ENCODE peak calls at places on chromosomes 2 and 18, in five cellular contexts. Y, O, Q, J and K are unnamed samples.

GRCh38 chr18:22983175-22983574 is 50.0 kb downstream of the RBBP8 start:
- DNase-seq in Y (no peak), O (peak), Q (no peak), J (peak), K (no peak)

GRCh38 chr2:181312515-181312927 is 144.7 kb upstream of the ITGA4 start:
- DNase-seq in Y (no peak), O (no peak), Q (peak), J (no peak), K (no peak)

GRCh38 chr2:191303349-191304005 is 58.3 kb downstream of the MYO1B start:
- DNase-seq in Y (no peak), O (no peak), Q (no peak), J (no peak), K (no peak)

GRCh38 chr2:43038034-43038719 is 188.2 kb downstream of the ZFP36L2 start:
- DNase-seq in Y (no peak), O (no peak), Q (no peak), J (no peak), K (no peak)

GRCh38 chr18:7023581-7023980 is 94.0 kb downstream of the LAMA1 start:
- DNase-seq in Y (no peak), O (no peak), Q (no peak), J (no peak), K (no peak)

GRCh38 chr2:24957221-24957620 is 14.5 kb downstream of the DNAJC27 start:
- DNase-seq in Y (no peak), O (no peak), Q (no peak), J (no peak), K (no peak)

GRCh38 chr2:13034861-13035260 is 318.1 kb downstream of the TRIB2 start:
- DNase-seq in Y (no peak), O (no peak), Q (no peak), J (no peak), K (no peak)

GRCh38 chr2:43890855-43891254 is 52.1 kb downstream of the ABCG8 start:
- DNase-seq in Y (no peak), O (no peak), Q (no peak), J (no peak), K (no peak)

GRCh38 chr2:111701266-111701665 is 182.7 kb downstream of the ANAPC1 start:
- DNase-seq in Y (no peak), O (no peak), Q (no peak), J (no peak), K (no peak)

GRCh38 chr2:101734511-101735165 is 37.1 kb downstream of the MAP4K4 start:
- DNase-seq in Y (no peak), O (peak), Q (no peak), J (no peak), K (no peak)

GRCh38 chr18:77304263-77304662 is 54.6 kb downstream of the GALR1 start:
- DNase-seq in Y (no peak), O (no peak), Q (no peak), J (no peak), K (no peak)

GRCh38 chr2:224085811-224086210 is 46.7 kb upstream of the SERPINE2 start:
- DNase-seq in Y (no peak), O (no peak), Q (no peak), J (no peak), K (no peak)

GRCh38 chr2:557635-558301 is 119.4 kb downstream of the TMEM18 start:
- DNase-seq in Y (no peak), O (peak), Q (no peak), J (no peak), K (no peak)

GRCh38 chr2:226440119-226440917 is 359.3 kb downstream of the IRS1 start:
- DNase-seq in Y (no peak), O (no peak), Q (no peak), J (no peak), K (no peak)

GRCh38 chr2:214830794-214831346 is 21.4 kb upstream of the BARD1 start:
- DNase-seq in Y (no peak), O (no peak), Q (no peak), J (peak), K (no peak)

GRCh38 chr2:233147136-233147828 is 87.1 kb downstream of the INPP5D start:
- DNase-seq in Y (no peak), O (no peak), Q (no peak), J (no peak), K (no peak)

GRCh38 chr2:241949736-241950412 is 80.3 kb downstream of the RTP5 start:
- DNase-seq in Y (no peak), O (no peak), Q (no peak), J (no peak), K (no peak)

GRCh38 chr2:127985735-127986134 is 42.1 kb downstream of the SAP130 start:
- DNase-seq in Y (no peak), O (peak), Q (peak), J (no peak), K (no peak)

GRCh38 chr18:41004320-41004719 is 950.7 kb upstream of the PIK3C3 start:
- DNase-seq in Y (no peak), O (no peak), Q (no peak), J (no peak), K (no peak)

GRCh38 chr2:58920001-58920400 is 678.9 kb upstream of the FANCL start:
- DNase-seq in Y (no peak), O (no peak), Q (no peak), J (no peak), K (no peak)

GRCh38 chr2:200585730-200586643 is at the start of gene AOX1:
- DNase-seq in Y (no peak), O (peak), Q (no peak), J (no peak), K (peak)

GRCh38 chr2:180133736-180134135 is 126.6 kb upstream of the CWC22 start:
- DNase-seq in Y (no peak), O (no peak), Q (no peak), J (no peak), K (no peak)

GRCh38 chr2:205680067-205680466 is 2.2 kb upstream of the NRP2 start:
- DNase-seq in Y (no peak), O (peak), Q (peak), J (peak), K (no peak)

GRCh38 chr18:41371718-41372117 is 583.3 kb upstream of the PIK3C3 start:
- DNase-seq in Y (no peak), O (no peak), Q (no peak), J (no peak), K (no peak)

GRCh38 chr2:196322963-196323810 is 151.8 kb upstream of the STK17B start:
- DNase-seq in Y (no peak), O (no peak), Q (no peak), J (no peak), K (no peak)

GRCh38 chr18:70461323-70462077 is 172.7 kb downstream of the SOCS6 start:
- DNase-seq in Y (no peak), O (peak), Q (no peak), J (no peak), K (no peak)